ENCODE peak calls at places on chromosomes 11 and 22, in four cellular contexts. One of them, this sample, is unnamed.

GRCh38 chr22:27228771-27229170 is 571.4 kb downstream of the MIAT start:
- DNase-seq in HepG2: no peak
- DNase-seq in GM12878: no peak
- DNase-seq in K562: no peak
- DNase-seq in this sample: no peak

GRCh38 chr11:116348226-116348625 is 424.6 kb downstream of the BUD13 start:
- DNase-seq in HepG2: no peak
- DNase-seq in GM12878: no peak
- DNase-seq in K562: no peak
- DNase-seq in this sample: no peak

GRCh38 chr11:62256281-62256680 is 13.7 kb upstream of the SCGB2A2 start:
- DNase-seq in HepG2: no peak
- DNase-seq in GM12878: no peak
- DNase-seq in K562: no peak
- DNase-seq in this sample: no peak

GRCh38 chr11:15170170-15170569 is 55.4 kb downstream of the INSC start:
- DNase-seq in HepG2: peak
- DNase-seq in GM12878: no peak
- DNase-seq in K562: no peak
- DNase-seq in this sample: no peak

GRCh38 chr11:94034207-94034606 is 13.1 kb downstream of the HEPHL1 start:
- DNase-seq in HepG2: no peak
- DNase-seq in GM12878: no peak
- DNase-seq in K562: no peak
- DNase-seq in this sample: no peak

GRCh38 chr11:61814242-61814957 is 2.4 kb downstream of the FADS1 start:
- DNase-seq in HepG2: peak
- DNase-seq in GM12878: no peak
- DNase-seq in K562: peak
- DNase-seq in this sample: no peak

GRCh38 chr11:92915551-92915950 is 53.9 kb upstream of the MTNR1B start:
- DNase-seq in HepG2: no peak
- DNase-seq in GM12878: no peak
- DNase-seq in K562: no peak
- DNase-seq in this sample: no peak

GRCh38 chr11:129590030-129590752 is 214.5 kb downstream of the BARX2 start:
- DNase-seq in HepG2: no peak
- DNase-seq in GM12878: no peak
- DNase-seq in K562: no peak
- DNase-seq in this sample: no peak

GRCh38 chr22:40036591-40037225 is 42.0 kb downstream of the FAM83F start:
- DNase-seq in HepG2: peak
- DNase-seq in GM12878: no peak
- DNase-seq in K562: peak
- DNase-seq in this sample: peak

GRCh38 chr11:14537134-14537599 is 17.0 kb upstream of the PSMA1 start:
- DNase-seq in HepG2: peak
- DNase-seq in GM12878: no peak
- DNase-seq in K562: peak
- DNase-seq in this sample: peak

GRCh38 chr11:1656670-1657069 is 27.1 kb downstream of the KRTAP5-5 start:
- DNase-seq in HepG2: no peak
- DNase-seq in GM12878: no peak
- DNase-seq in K562: no peak
- DNase-seq in this sample: no peak

GRCh38 chr11:74462009-74462408 is 5.3 kb downstream of the KCNE3 start:
- DNase-seq in HepG2: peak
- DNase-seq in GM12878: no peak
- DNase-seq in K562: peak
- DNase-seq in this sample: no peak

GRCh38 chr11:12680246-12680939 is 6.2 kb downstream of the TEAD1 start:
- DNase-seq in HepG2: peak
- DNase-seq in GM12878: no peak
- DNase-seq in K562: peak
- DNase-seq in this sample: peak
- TF ChIP-seq POLR2A in HepG2: no peak
- TF ChIP-seq POLR2A in GM12878: no peak
- TF ChIP-seq POLR2A in K562: no peak
- TF ChIP-seq POLR2A in this sample: peak

DNA sequence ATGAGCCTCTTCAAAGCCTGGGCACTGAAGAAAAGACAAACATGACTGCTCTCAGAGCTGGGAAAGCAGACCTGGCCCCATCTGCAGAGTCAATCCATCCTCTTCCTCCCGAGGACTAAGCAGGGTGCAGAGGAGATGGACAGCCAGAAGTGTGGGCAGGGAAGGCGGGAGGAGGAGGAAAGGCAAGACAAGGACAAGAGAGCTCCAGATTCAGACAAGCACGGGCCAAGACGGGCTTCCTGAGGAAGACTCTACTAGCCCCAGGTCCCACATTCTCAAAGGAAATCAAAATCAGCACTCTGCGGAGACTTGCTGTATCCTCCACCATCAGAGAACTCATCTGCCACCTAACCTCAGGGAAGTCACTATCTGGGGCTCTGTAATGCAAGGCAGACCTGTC is 28.5 kb downstream of the OPCML start:
- DNase-seq in HepG2: no peak
- DNase-seq in GM12878: no peak
- DNase-seq in K562: no peak
- DNase-seq in this sample: no peak
- TF ChIP-seq ESRRA in HepG2: no peak
- TF ChIP-seq ESRRA in GM12878: no peak
- TF ChIP-seq ESRRA in K562: no peak
- TF ChIP-seq ESRRA in this sample: no peak

GRCh38 chr11:102268985-102269470 is 48.3 kb upstream of the BIRC3 start:
- DNase-seq in HepG2: no peak
- DNase-seq in GM12878: no peak
- DNase-seq in K562: no peak
- DNase-seq in this sample: no peak

GRCh38 chr11:102269927-102270326 is 47.4 kb upstream of the BIRC3 start:
- DNase-seq in HepG2: no peak
- DNase-seq in GM12878: no peak
- DNase-seq in K562: no peak
- DNase-seq in this sample: no peak

GRCh38 chr11:102266111-102266510 is 51.2 kb upstream of the BIRC3 start:
- DNase-seq in HepG2: no peak
- DNase-seq in GM12878: no peak
- DNase-seq in K562: no peak
- DNase-seq in this sample: no peak

GRCh38 chr11:102267602-102268001 is 49.7 kb upstream of the BIRC3 start:
- DNase-seq in HepG2: no peak
- DNase-seq in GM12878: no peak
- DNase-seq in K562: peak
- DNase-seq in this sample: peak

GRCh38 chr11:102268083-102268984 is 49.0 kb upstream of the BIRC3 start:
- DNase-seq in HepG2: peak
- DNase-seq in GM12878: peak
- DNase-seq in K562: peak
- DNase-seq in this sample: peak
- TF ChIP-seq CTCF in HepG2: peak
- TF ChIP-seq CTCF in GM12878: no peak
- TF ChIP-seq CTCF in K562: peak
- TF ChIP-seq CTCF in this sample: peak

DNA sequence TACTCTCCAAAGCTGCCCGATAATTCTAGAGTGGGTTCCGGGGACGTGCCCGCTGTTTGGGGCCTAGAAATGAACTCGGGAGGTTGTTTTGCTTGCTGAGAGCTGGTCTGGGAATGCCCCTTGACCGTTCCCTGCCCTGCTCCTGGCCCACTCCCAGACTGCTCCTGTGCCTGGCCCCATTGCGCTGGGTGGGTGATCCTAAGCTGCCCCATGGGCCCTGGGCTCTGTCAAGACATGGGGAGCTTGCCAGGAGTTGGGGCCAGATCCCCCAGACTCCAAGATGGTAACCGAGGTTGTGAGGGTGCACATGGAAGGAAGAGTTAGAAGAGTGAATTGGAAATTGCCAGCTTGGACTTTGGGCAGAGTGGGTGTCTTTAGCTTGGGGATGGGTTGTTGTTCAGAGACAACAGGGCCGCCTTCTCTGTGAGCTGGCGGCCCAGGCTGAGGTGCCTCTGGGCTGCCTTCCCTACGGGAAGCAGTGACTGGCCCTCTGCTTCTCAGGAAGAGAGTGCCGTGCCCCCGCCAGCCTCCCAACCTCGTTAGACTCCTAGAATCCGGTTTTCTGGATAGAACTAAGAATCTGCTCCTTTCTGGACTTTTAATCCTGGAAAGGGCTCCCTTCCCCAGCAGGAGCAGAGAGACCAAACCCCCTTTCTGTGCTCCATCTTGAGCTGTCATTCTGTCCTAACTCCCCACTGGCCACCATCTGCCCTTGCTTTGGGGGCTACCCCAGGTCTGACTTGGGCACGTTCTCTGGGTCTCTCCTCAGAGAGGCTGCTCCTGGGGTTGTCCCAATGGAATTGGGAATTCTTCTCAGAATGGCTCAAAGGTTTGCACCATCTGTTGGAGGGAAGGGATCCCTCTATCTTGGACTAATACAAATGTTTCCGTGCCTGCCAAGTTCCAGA is 1.8 kb downstream of the ST3GAL4 start:
- DNase-seq in HepG2: no peak
- DNase-seq in GM12878: no peak
- DNase-seq in K562: no peak
- DNase-seq in this sample: no peak
- TF ChIP-seq POLR2A in HepG2: no peak
- TF ChIP-seq POLR2A in GM12878: no peak
- TF ChIP-seq POLR2A in K562: no peak
- TF ChIP-seq POLR2A in this sample: no peak